ENCODE peak calls at places on chromosomes 16 and 17, in eight cellular contexts. Y, B, I, R, W, T, H and F are unnamed samples.

GRCh38 chr16:48011888-48012658 is 143.7 kb downstream of the ABCC12 start:
- DNase-seq in Y (no peak), B (no peak), I (no peak), R (no peak), W (no peak), T (no peak), H (no peak), F (no peak)

GRCh38 chr17:50347894-50348291 is 2.0 kb downstream of the XYLT2 start:
- DNase-seq in Y (no peak), B (no peak), I (no peak), R (no peak), W (no peak), T (no peak), H (no peak), F (no peak)

GRCh38 chr17:73042809-73043685 is 49.4 kb downstream of the SLC39A11 start:
- DNase-seq in Y (no peak), B (no peak), I (no peak), R (no peak), W (no peak), T (no peak), H (peak), F (no peak)

GRCh38 chr17:69945698-69946185 is 129.3 kb upstream of the KCNJ16 start:
- DNase-seq in Y (no peak), B (no peak), I (no peak), R (no peak), W (no peak), T (no peak), H (no peak), F (no peak)

GRCh38 chr17:3960764-3961163 is 3.5 kb downstream of the ATP2A3 start:
- DNase-seq in Y (no peak), B (no peak), I (no peak), R (no peak), W (no peak), T (no peak), H (peak), F (no peak)

GRCh38 chr17:7261377-7262191 is 694 bp downstream of the CLDN7 start:
- DNase-seq in Y (no peak), B (no peak), I (no peak), R (peak), W (no peak), T (no peak), H (no peak), F (no peak)

GRCh38 chr17:65538679-65539529 is 22.5 kb downstream of the AXIN2 start:
- DNase-seq in Y (no peak), B (no peak), I (no peak), R (no peak), W (no peak), T (no peak), H (no peak), F (no peak)

GRCh38 chr17:74736423-74737298 is at the start of gene RAB37:
- DNase-seq in Y (peak), B (no peak), I (peak), R (peak), W (no peak), T (no peak), H (peak), F (no peak)

GRCh38 chr17:28997811-28998210 is 8.0 kb downstream of the SEZ6 start:
- DNase-seq in Y (no peak), B (no peak), I (no peak), R (no peak), W (no peak), T (no peak), H (no peak), F (no peak)

GRCh38 chr17:17795946-17796786 is 40.6 kb downstream of the SREBF1 start:
- DNase-seq in Y (no peak), B (no peak), I (no peak), R (no peak), W (no peak), T (no peak), H (no peak), F (no peak)

GRCh38 chr16:56262148-56262878 is 71.0 kb downstream of the GNAO1 start:
- DNase-seq in Y (no peak), B (no peak), I (peak), R (peak), W (no peak), T (peak), H (no peak), F (peak)

GRCh38 chr16:19804538-19805323 is 79.9 kb downstream of the GPRC5B start:
- DNase-seq in Y (no peak), B (no peak), I (peak), R (no peak), W (no peak), T (peak), H (peak), F (peak)

GRCh38 chr17:2344528-2344927 is 7.2 kb downstream of the SGSM2 start:
- DNase-seq in Y (no peak), B (no peak), I (no peak), R (no peak), W (no peak), T (no peak), H (no peak), F (no peak)

GRCh38 chr17:6927290-6927844 is 68.5 kb upstream of the ALOX12 start:
- DNase-seq in Y (no peak), B (no peak), I (no peak), R (no peak), W (peak), T (no peak), H (no peak), F (peak)

GRCh38 chr16:71846443-71846842 is 667 bp downstream of the ATXN1L start:
- DNase-seq in Y (no peak), B (no peak), I (peak), R (no peak), W (no peak), T (no peak), H (no peak), F (peak)

GRCh38 chr16:71927383-71927782 is 32.1 kb downstream of the IST1 start:
- DNase-seq in Y (peak), B (no peak), I (no peak), R (no peak), W (peak), T (no peak), H (peak), F (peak)